ENCODE peak calls at places on chromosomes 16 and 17, in six cellular contexts. O is H9, R is IMR-90, Q is OCI-LY7, K is neural progenitor cell, N is SK-N-SH. Y is an unnamed sample.

GRCh38 chr17:28968914-28969295 is 17.6 kb upstream of the PHF12 start:
- DNase-seq in Q (no peak), O (no peak), N (no peak), K (no peak), R (no peak), Y (no peak)

GRCh38 chr16:69444873-69445517 is 20.6 kb downstream of the CYB5B start:
- DNase-seq in O (no peak), R (peak; percentile 45), N (no peak), Q (no peak), K (no peak), Y (peak; percentile 69)

GRCh38 chr16:56332464-56333079 is 92.8 kb downstream of the AMFR start:
- DNase-seq in K (peak; percentile 58), N (peak; percentile 57), R (peak; percentile 45), O (peak; percentile 93), Q (no peak), Y (peak; percentile 87)

GRCh38 chr17:35766903-35767510 is 6.3 kb downstream of the C17orf50 start:
- DNase-seq in N (peak; percentile 81), Q (peak; percentile 46), R (peak; percentile 43), O (no peak), K (no peak), Y (peak; percentile 75)

GRCh38 chr16:11161439-11161838 is 94.6 kb downstream of the SOCS1 start:
- DNase-seq in Q (no peak), R (no peak), N (no peak), K (no peak), O (no peak), Y (no peak)

GRCh38 chr17:8611135-8611534 is 19.4 kb downstream of the MYH10 start:
- DNase-seq in O (no peak), N (no peak), K (no peak), Q (no peak), R (no peak), Y (peak; percentile 73)

GRCh38 chr16:50246299-50247122 is 19.8 kb upstream of the ADCY7 start:
- DNase-seq in Q (no peak), O (no peak), R (no peak), N (peak; percentile 83), K (peak; percentile 67), Y (peak; percentile 43)

GRCh38 chr17:36869856-36870617 is 67.2 kb upstream of the LHX1 start:
- DNase-seq in Q (no peak), K (no peak), N (no peak), O (peak; percentile 71), R (peak; percentile 17), Y (peak; percentile 44)

GRCh38 chr17:16483021-16483645 is 8.9 kb downstream of the LRRC75A start:
- DNase-seq in N (no peak), R (no peak), O (no peak), Q (no peak), K (no peak), Y (no peak)

GRCh38 chr17:28110184-28110583 is 67.7 kb downstream of the NLK start:
- DNase-seq in N (no peak), Q (no peak), K (no peak), O (no peak), R (no peak), Y (no peak)

GRCh38 chr16:84553873-84554399 is 49.5 kb upstream of the MEAK7 start:
- DNase-seq in N (no peak), Q (peak; percentile 14), K (no peak), O (no peak), R (no peak), Y (no peak)

GRCh38 chr17:75491680-75492079 is 23.7 kb downstream of the CASKIN2 start:
- DNase-seq in O (no peak), N (no peak), R (no peak), Q (no peak), K (no peak), Y (no peak)

GRCh38 chr17:47994714-47995113 is 23.8 kb downstream of the CDK5RAP3 start:
- DNase-seq in O (no peak), N (no peak), K (peak; percentile 45), Q (no peak), R (no peak), Y (no peak)

GRCh38 chr17:47649972-47650524 is 329 bp downstream of the KPNB1 start:
- DNase-seq in N (no peak), O (no peak), R (no peak), Q (no peak), K (peak; percentile 79), Y (no peak)

GRCh38 chr17:80476877-80477646 is 655 bp upstream of the NPTX1 start:
- DNase-seq in O (no peak), Q (no peak), N (peak; percentile 75), R (no peak), K (peak; percentile 60), Y (peak; percentile 33)

GRCh38 chr16:22299036-22299435 is 1.8 kb downstream of the POLR3E start:
- DNase-seq in K (no peak), O (no peak), N (no peak), Q (no peak), R (no peak), Y (no peak)
- H4K20me1 ChIP-seq in K (peaks cover 55% of the 10 kb centered on the region), O (no peaks in the 10 kb centered on the region), N (peaks cover 38% of the 10 kb centered on the region), Q (peaks cover 10% of the 10 kb centered on the region), R (peaks cover 47% of the 10 kb centered on the region), Y (no peaks in the 10 kb centered on the region)

DNA sequence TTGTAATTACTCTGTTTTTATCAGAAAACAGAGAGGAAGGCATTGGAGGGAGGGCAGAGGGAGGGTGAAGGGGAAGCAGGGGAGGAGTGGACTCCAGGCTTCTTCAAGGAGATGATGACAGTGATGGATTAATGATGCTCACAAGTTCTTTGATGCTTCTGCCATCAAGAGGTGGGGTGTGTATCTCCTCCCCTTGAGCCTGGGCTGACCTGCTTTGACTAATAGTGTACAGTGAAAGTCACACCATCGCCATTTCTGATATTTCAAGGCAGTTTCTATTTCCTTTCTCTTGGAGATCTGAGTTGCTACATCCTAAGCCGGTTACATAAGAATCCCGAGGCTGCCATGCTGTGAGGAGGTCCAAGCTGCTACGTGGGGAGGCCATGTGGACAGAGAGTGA is 312.5 kb downstream of the MAF start:
- DNase-seq in K (no peak), O (no peak), Q (peak; percentile 58), R (no peak), N (no peak), Y (no peak)
- H4K20me1 ChIP-seq in K (no peaks in the 10 kb centered on the region), O (no peaks in the 10 kb centered on the region), Q (no peaks in the 10 kb centered on the region), R (no peaks in the 10 kb centered on the region), N (no peaks in the 10 kb centered on the region), Y (no peaks in the 10 kb centered on the region)

DNA sequence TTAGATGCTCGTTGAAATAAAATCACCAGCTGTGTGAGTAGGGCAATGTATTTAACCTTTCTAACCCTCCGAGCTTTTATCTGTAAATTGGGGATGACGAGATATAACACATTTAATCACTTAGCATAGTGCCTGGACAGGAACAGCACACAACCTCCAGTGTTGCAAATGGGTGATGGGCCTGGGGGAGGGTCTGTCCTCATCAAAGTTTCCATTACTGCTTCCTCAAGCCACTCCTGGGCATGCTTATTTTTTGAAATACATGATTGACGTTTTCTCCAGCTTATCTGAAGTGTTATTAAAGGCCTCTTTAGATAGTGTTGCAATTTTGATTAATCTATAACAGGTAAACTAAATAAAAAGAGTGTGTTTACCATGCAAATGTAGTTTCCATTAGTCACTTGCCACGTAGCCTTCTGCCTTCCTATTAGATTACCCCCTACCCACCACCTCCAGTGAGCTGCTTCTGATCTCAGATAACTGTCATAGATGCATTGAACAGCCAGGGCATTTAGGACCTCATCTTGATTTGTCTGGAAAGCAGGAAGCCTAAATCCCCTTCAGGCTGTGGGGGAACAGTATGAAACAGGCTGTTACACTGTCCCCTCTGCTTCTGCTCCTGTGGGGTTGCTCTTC is 42.4 kb upstream of the TANC2 start:
- DNase-seq in K (no peak), O (no peak), Q (no peak), R (no peak), N (peak; percentile 77), Y (no peak)
- H4K20me1 ChIP-seq in K (no peaks in the 10 kb centered on the region), O (no peaks in the 10 kb centered on the region), Q (no peaks in the 10 kb centered on the region), R (no peaks in the 10 kb centered on the region), N (no peaks in the 10 kb centered on the region), Y (no peaks in the 10 kb centered on the region)

DNA sequence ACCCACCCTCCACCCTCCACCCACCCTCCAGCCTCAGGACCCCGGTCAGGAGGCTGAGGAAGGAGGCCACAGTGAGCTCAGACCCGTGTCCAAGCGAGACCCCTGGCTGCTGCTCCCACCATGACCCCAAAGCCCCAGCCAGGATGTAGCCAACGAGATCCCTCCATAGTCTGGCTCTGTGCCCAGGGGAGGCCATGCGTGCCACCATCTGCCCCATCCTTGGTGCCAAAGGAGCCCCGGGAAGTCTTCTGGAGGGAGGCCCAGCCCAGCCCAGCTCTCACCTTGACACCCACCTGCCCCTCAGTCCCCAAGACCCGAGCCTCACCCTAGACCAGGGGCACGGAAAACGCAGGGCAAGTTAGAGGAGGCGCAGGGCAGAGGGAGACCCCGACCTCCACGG is 34.2 kb downstream of the PIEZO1 start:
- DNase-seq in R (no peak), K (no peak), N (no peak), O (no peak), Q (no peak), Y (no peak)
- H4K20me1 ChIP-seq in R (peaks cover 86% of the 10 kb centered on the region), K (no peaks in the 10 kb centered on the region), N (peaks cover 66% of the 10 kb centered on the region), O (no peaks in the 10 kb centered on the region), Q (no peaks in the 10 kb centered on the region), Y (no peaks in the 10 kb centered on the region)

Y was measured in GM23248.